ENCODE peak calls at places on chromosomes 11 and 22, in seven cellular contexts. H is AG04450, Q is neural crest cell, G is stomach, O is body of pancreas, T is right atrium auricular region, X is GM06990. D is an unnamed sample.

GRCh38 chr11:64745219-64745522 is 1.2 kb upstream of the RASGRP2 start:
- DNase-seq in H (no peak), X (peak), Q (no peak), O (peak), T (peak), G (peak), D (no peak)

GRCh38 chr11:94595061-94595460 is 27.9 kb downstream of the PIWIL4 start:
- DNase-seq in T (no peak), X (no peak), Q (no peak), O (no peak), H (no peak), G (no peak), D (no peak)

GRCh38 chr11:73787051-73787642 is 527 bp upstream of the MRPL48 start:
- DNase-seq in X (no peak), Q (no peak), O (no peak), G (no peak), H (no peak), T (no peak), D (no peak)

GRCh38 chr11:57648791-57649735 is 649 bp downstream of the YPEL4 start:
- DNase-seq in G (no peak), Q (peak), O (no peak), X (no peak), T (no peak), H (no peak), D (no peak)

GRCh38 chr11:83070878-83071640 is 638 bp downstream of the RAB30 start:
- DNase-seq in G (no peak), O (peak), Q (no peak), H (no peak), X (no peak), T (peak), D (no peak)

GRCh38 chr22:24323695-24324094 is 53.1 kb downstream of the SPECC1L start:
- DNase-seq in G (no peak), T (no peak), H (no peak), O (no peak), Q (no peak), X (no peak), D (no peak)

GRCh38 chr11:9825315-9825714 is 161.4 kb downstream of the SWAP70 start:
- DNase-seq in T (no peak), X (no peak), G (no peak), Q (no peak), H (no peak), O (no peak), D (no peak)

GRCh38 chr11:15119826-15120225 is 5.1 kb downstream of the INSC start:
- DNase-seq in Q (no peak), H (no peak), X (no peak), O (no peak), G (no peak), T (no peak), D (no peak)

GRCh38 chr22:37818397-37819099 is 4.6 kb upstream of the GALR3 start:
- DNase-seq in T (no peak), O (peak), Q (no peak), G (peak), X (peak), H (no peak), D (no peak)

GRCh38 chr11:130527648-130528300 is 79.3 kb downstream of the ADAMTS15 start:
- DNase-seq in O (no peak), T (peak), H (no peak), X (no peak), Q (no peak), G (no peak), D (no peak)

GRCh38 chr11:65419773-65420481 is 2.7 kb upstream of the NEAT1 start:
- DNase-seq in X (peak), O (peak), H (no peak), G (peak), T (peak), Q (no peak), D (no peak)

GRCh38 chr11:66851698-66852465 is 5.0 kb upstream of the LRFN4 start:
- DNase-seq in X (peak), G (no peak), T (no peak), O (no peak), Q (no peak), H (no peak), D (no peak)

GRCh38 chr11:119742263-119742861 is 13.4 kb upstream of the NECTIN1 start:
- DNase-seq in X (no peak), G (no peak), H (no peak), O (no peak), T (no peak), Q (peak), D (no peak)

GRCh38 chr22:37018815-37019308 is 385 bp downstream of the TST start:
- DNase-seq in O (peak), X (no peak), H (no peak), G (peak), T (peak), Q (peak), D (no peak)

GRCh38 chr22:38777087-38777671 is 16.8 kb downstream of the DNAL4 start:
- DNase-seq in Q (no peak), T (no peak), H (no peak), O (no peak), X (no peak), G (no peak), D (no peak)

GRCh38 chr11:133639408-133639807 is 107.1 kb upstream of the OPCML start:
- DNase-seq in G (no peak), O (no peak), H (no peak), T (no peak), Q (no peak), X (no peak), D (no peak)

GRCh38 chr11:115081972-115082371 is 403.6 kb downstream of the NXPE2 start:
- DNase-seq in O (no peak), Q (no peak), T (no peak), H (no peak), X (no peak), G (no peak), D (no peak)

GRCh38 chr11:69155302-69156198 is at the start of gene SMIM38:
- DNase-seq in O (peak), T (no peak), Q (no peak), H (no peak), G (peak), X (peak), D (no peak)

GRCh38 chr22:38734203-38735100 is 21.3 kb downstream of the SUN2 start:
- DNase-seq in T (no peak), X (no peak), Q (no peak), G (no peak), H (no peak), O (no peak), D (no peak)

GRCh38 chr22:41487037-41487963 is 18.4 kb downstream of the ACO2 start:
- DNase-seq in G (no peak), X (no peak), T (no peak), H (peak), Q (no peak), O (no peak), D (no peak)

GRCh38 chr11:73478737-73479347 is 102.6 kb downstream of the RELT start:
- DNase-seq in O (no peak), Q (no peak), G (no peak), T (no peak), X (no peak), H (no peak), D (no peak)

GRCh38 chr11:70463478-70464255 is 65.3 kb downstream of the CTTN start:
- DNase-seq in G (no peak), Q (no peak), X (no peak), H (no peak), T (no peak), O (no peak), D (no peak)

GRCh38 chr11:35141538-35141937 is 2.6 kb downstream of the CD44 start:
- DNase-seq in T (peak), X (no peak), Q (no peak), G (peak), H (no peak), O (peak), D (no peak)

GRCh38 chr11:19646921-19647320 is 65.7 kb upstream of the NAV2 start:
- DNase-seq in T (no peak), G (no peak), H (peak), O (no peak), X (no peak), Q (no peak), D (no peak)

GRCh38 chr22:48685767-48686166 is 1141.9 kb downstream of the BRD1 start:
- DNase-seq in O (no peak), G (no peak), T (no peak), X (no peak), Q (no peak), H (no peak), D (no peak)

GRCh38 chr22:36331912-36332622 is 55.7 kb downstream of the MYH9 start:
- DNase-seq in G (peak), X (peak), H (no peak), Q (no peak), T (peak), O (peak), D (no peak)

GRCh38 chr11:15412054-15412453 is 297.3 kb downstream of the INSC start:
- DNase-seq in Q (no peak), G (no peak), H (no peak), T (no peak), O (no peak), X (peak), D (no peak)

GRCh38 chr11:35006389-35007128 is 90.1 kb downstream of the PDHX start:
- DNase-seq in H (no peak), O (no peak), X (peak), Q (no peak), T (no peak), G (no peak), D (no peak)

GRCh38 chr11:128022007-128022368 is 565.4 kb downstream of the ETS1 start:
- DNase-seq in T (no peak), Q (no peak), G (no peak), O (no peak), X (no peak), H (no peak), D (no peak)

GRCh38 chr22:26234267-26234666 is 65.0 kb downstream of the SEZ6L start:
- DNase-seq in G (no peak), O (no peak), T (no peak), X (no peak), Q (no peak), H (no peak), D (no peak)

GRCh38 chr22:42630901-42631602 is 9.3 kb downstream of the ATP5MGL start:
- DNase-seq in Q (no peak), G (no peak), O (no peak), H (no peak), T (no peak), X (no peak), D (no peak)
- TF ChIP-seq CTCF in Q (no peak), G (no peak), O (no peak), H (no peak), T (no peak), X (no peak), D (no peak)

GRCh38 chr11:37657645-37658044 is 1059.6 kb upstream of the RAG2 start:
- DNase-seq in G (no peak), O (no peak), H (no peak), T (no peak), Q (no peak), X (no peak), D (no peak)
- TF ChIP-seq CTCF in G (no peak), O (no peak), H (peak), T (no peak), Q (peak), X (no peak), D (peak)

GRCh38 chr22:27990879-27991278 is 71.8 kb upstream of the PITPNB start:
- DNase-seq in Q (peak), O (peak), X (no peak), H (no peak), T (peak), G (peak), D (no peak)
- TF ChIP-seq CTCF in Q (peak), O (no peak), X (peak), H (peak), T (no peak), G (peak), D (peak)

GRCh38 chr11:84558085-84558905 is 1068.8 kb downstream of the DLG2 start:
- DNase-seq in H (peak), O (peak), T (no peak), Q (peak), X (no peak), G (peak), D (no peak)
- TF ChIP-seq CTCF in H (peak), O (peak), T (peak), Q (peak), X (peak), G (peak), D (peak)

DNA sequence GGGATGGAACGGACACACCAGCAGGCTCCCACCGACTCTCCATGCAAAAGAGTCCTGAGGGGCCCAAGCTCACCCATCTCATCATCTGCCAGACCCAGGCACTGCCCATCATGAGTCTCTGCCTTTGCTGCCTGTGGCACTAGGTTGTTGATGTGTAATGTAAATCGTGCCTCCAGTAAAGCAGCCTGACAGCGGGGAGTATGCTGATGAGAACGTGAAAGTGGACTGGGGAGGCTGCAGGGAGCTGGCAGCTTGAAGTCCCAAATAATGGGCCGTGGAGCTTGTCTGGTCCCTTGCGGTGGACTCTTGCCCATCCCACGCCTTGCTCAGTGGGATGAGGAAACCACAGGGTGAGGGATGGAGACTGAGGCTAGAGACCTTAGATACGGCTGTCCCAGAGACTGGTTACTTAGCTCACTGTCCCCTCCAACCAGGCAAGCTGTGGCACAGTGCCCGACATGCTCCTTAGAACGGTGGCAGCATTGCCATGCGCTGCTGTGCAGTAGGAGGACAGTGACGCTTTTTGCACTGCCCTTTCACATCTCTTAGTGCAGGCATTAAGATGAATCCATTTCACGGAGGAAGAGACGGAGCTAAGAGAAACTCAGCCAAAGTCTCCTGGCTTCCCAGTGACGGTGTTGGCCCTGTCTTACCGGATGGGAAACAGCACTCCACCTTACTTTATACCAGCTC is 39.6 kb upstream of the PLET1 start:
- DNase-seq in G (no peak), Q (no peak), X (no peak), O (no peak), H (no peak), T (peak), D (no peak)
- TF ChIP-seq CTCF in G (no peak), Q (no peak), X (no peak), O (no peak), H (no peak), T (no peak), D (no peak)

GRCh38 chr11:61551630-61552029 is 29.2 kb downstream of the SYT7 start:
- DNase-seq in T (peak), G (peak), H (no peak), Q (no peak), X (no peak), O (peak), D (no peak)
- TF ChIP-seq CTCF in T (no peak), G (no peak), H (peak), Q (no peak), X (no peak), O (peak), D (no peak)

GRCh38 chr11:3109921-3110706 is 52.9 kb upstream of the CARS1 start:
- DNase-seq in H (no peak), O (peak), Q (no peak), X (no peak), G (peak), T (no peak), D (no peak)
- TF ChIP-seq CTCF in H (peak), O (peak), Q (peak), X (peak), G (peak), T (peak), D (peak)

DNA sequence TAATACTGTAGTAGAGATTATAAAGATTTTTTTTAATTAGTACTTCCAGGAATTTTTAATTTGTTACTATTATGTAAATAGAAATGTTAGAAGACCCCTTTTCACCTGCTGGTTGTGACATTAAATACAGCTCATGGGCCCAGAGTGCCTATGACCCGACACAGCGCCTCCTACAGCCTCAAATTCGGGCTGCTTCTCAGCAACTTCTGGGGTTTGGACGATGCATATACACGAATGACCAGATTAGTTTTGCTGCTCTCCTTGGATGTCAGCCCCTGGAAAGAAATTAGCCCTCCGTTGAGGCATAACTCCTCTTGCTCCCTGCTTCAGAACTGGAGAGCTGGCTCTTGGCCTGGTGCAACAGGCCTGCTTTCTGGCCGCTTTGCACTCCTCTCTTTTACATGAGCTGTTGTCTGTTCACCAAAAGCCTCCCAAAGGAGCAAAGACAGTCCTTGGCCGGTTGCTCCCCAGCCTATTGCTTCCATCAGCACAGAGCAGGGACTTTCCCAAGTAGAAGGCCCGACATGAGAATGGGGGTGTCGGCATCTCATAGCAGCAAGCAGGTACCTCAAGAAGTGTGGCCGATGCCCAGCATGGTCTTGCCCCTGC is 3.3 kb downstream of the TECTA start:
- DNase-seq in Q (no peak), X (no peak), T (no peak), G (no peak), H (no peak), O (no peak), D (no peak)
- TF ChIP-seq CTCF in Q (peak), X (peak), T (no peak), G (no peak), H (no peak), O (no peak), D (peak)

GRCh38 chr11:16933756-16934603 is 80.2 kb downstream of the PLEKHA7 start:
- DNase-seq in O (peak), T (peak), G (no peak), Q (no peak), X (no peak), H (no peak), D (no peak)
- TF ChIP-seq CTCF in O (no peak), T (no peak), G (no peak), Q (no peak), X (no peak), H (no peak), D (no peak)

GRCh38 chr11:125129316-125129990 is 18.0 kb upstream of the TMEM218 start:
- DNase-seq in G (no peak), H (no peak), X (no peak), O (no peak), Q (no peak), T (no peak), D (no peak)

GRCh38 chr11:125128450-125128849 is 17.0 kb upstream of the TMEM218 start:
- DNase-seq in T (no peak), G (no peak), Q (no peak), O (no peak), X (no peak), H (peak), D (no peak)

GRCh38 chr11:125123194-125123946 is 11.9 kb upstream of the TMEM218 start:
- DNase-seq in Q (no peak), T (no peak), X (no peak), G (no peak), O (no peak), H (no peak), D (no peak)

GRCh38 chr11:125123947-125124633 is 12.7 kb upstream of the TMEM218 start:
- DNase-seq in T (peak), O (peak), X (peak), G (peak), Q (no peak), H (no peak), D (no peak)
- TF ChIP-seq CTCF in T (no peak), O (peak), X (peak), G (peak), Q (peak), H (peak), D (peak)